ENCODE peak calls at places on chromosomes 13 and 19, in four cellular contexts. X is immature natural killer cell, U is non-pigmented ciliary epithelial cell, A is Caki2. M is an unnamed sample.

GRCh38 chr13:48265217-48265815 is 32.3 kb downstream of the ITM2B start:
- DNase-seq in X (peak), U (no peak), A (no peak), M (no peak)

GRCh38 chr19:16893686-16893990 is 4.8 kb downstream of the F2RL3 start:
- DNase-seq in X (no peak), U (no peak), A (no peak), M (no peak)

GRCh38 chr19:6239401-6239844 is 40.4 kb downstream of the MLLT1 start:
- DNase-seq in X (no peak), U (no peak), A (no peak), M (no peak)

GRCh38 chr13:31485651-31486051 is 253.7 kb upstream of the RXFP2 start:
- DNase-seq in X (no peak), U (no peak), A (no peak), M (peak)

GRCh38 chr13:30125422-30126073 is 181.8 kb downstream of the KATNAL1 start:
- DNase-seq in X (no peak), U (peak), A (peak), M (peak)

GRCh38 chr13:95420501-95420900 is 119.2 kb upstream of the ABCC4 start:
- DNase-seq in X (no peak), U (no peak), A (no peak), M (no peak)

GRCh38 chr13:83622422-83622784 is 259.9 kb downstream of the SLITRK1 start:
- DNase-seq in X (no peak), U (peak), A (no peak), M (no peak)

GRCh38 chr19:5824791-5825577 is 14.5 kb downstream of the FUT6 start:
- DNase-seq in X (no peak), U (no peak), A (no peak), M (no peak)

GRCh38 chr13:74129500-74130144 is 4.6 kb downstream of the KLF12 start:
- DNase-seq in X (peak), U (no peak), A (no peak), M (no peak)

GRCh38 chr13:98482476-98483444 is 94.1 kb downstream of the STK24 start:
- DNase-seq in X (no peak), U (no peak), A (no peak), M (peak)

GRCh38 chr13:26965976-26966375 is 205.4 kb upstream of the GPR12 start:
- DNase-seq in X (no peak), U (no peak), A (no peak), M (peak)

GRCh38 chr13:40271931-40272775 is 394.3 kb downstream of the FOXO1 start:
- DNase-seq in X (no peak), U (peak), A (peak), M (peak)

GRCh38 chr13:99352351-99353271 is 45.4 kb upstream of the GPR183 start:
- DNase-seq in X (peak), U (no peak), A (no peak), M (no peak)

GRCh38 chr13:31227870-31228269 is 28.1 kb downstream of the B3GLCT start:
- DNase-seq in X (no peak), U (no peak), A (no peak), M (no peak)

GRCh38 chr19:23460656-23461055 is 65.4 kb upstream of the ZNF91 start:
- DNase-seq in X (no peak), U (no peak), A (no peak), M (no peak)

GRCh38 chr19:39409207-39409885 is 2.7 kb downstream of the ZFP36 start:
- DNase-seq in X (peak), U (no peak), A (no peak), M (peak)